ENCODE peak calls at places on chromosomes 2 and 18, in four cellular contexts. One of them, this sample, is unnamed.

GRCh38 chr2:17580319-17580715 is 39.8 kb downstream of the VSNL1 start:
- DNase-seq in neural progenitor cell: no peak
- DNase-seq in tibial artery: no peak
- DNase-seq in heart left ventricle: no peak
- DNase-seq in this sample: no peak

GRCh38 chr18:7221424-7222155 is 9.3 kb upstream of the LRRC30 start:
- DNase-seq in heart left ventricle: peak; percentile 43
- DNase-seq in neural progenitor cell: peak; percentile 91
- DNase-seq in tibial artery: no peak
- DNase-seq in this sample: no peak

GRCh38 chr2:101367508-101367907 is 19.8 kb downstream of the CREG2 start:
- DNase-seq in heart left ventricle: no peak
- DNase-seq in neural progenitor cell: no peak
- DNase-seq in tibial artery: no peak
- DNase-seq in this sample: no peak

GRCh38 chr18:46622451-46622850 is 34.6 kb downstream of the LOXHD1 start:
- DNase-seq in tibial artery: no peak
- DNase-seq in heart left ventricle: no peak
- DNase-seq in neural progenitor cell: no peak
- DNase-seq in this sample: no peak

GRCh38 chr2:118616432-118616831 is 231.0 kb downstream of the EN1 start:
- DNase-seq in tibial artery: no peak
- DNase-seq in neural progenitor cell: no peak
- DNase-seq in heart left ventricle: no peak
- DNase-seq in this sample: no peak

GRCh38 chr2:145599761-145600160 is 1079.8 kb upstream of the ZEB2 start:
- DNase-seq in tibial artery: no peak
- DNase-seq in heart left ventricle: no peak
- DNase-seq in neural progenitor cell: no peak
- DNase-seq in this sample: no peak

GRCh38 chr2:96470636-96471035 is 34.5 kb downstream of the NEURL3 start:
- DNase-seq in heart left ventricle: peak; percentile 54
- DNase-seq in tibial artery: no peak
- DNase-seq in neural progenitor cell: peak; percentile 78
- DNase-seq in this sample: peak; percentile 65

GRCh38 chr18:55395811-55396210 is 192.2 kb downstream of the TCF4 start:
- DNase-seq in tibial artery: no peak
- DNase-seq in heart left ventricle: no peak
- DNase-seq in neural progenitor cell: no peak
- DNase-seq in this sample: no peak

GRCh38 chr2:43524180-43524965 is 71.5 kb downstream of the THADA start:
- DNase-seq in tibial artery: no peak
- DNase-seq in neural progenitor cell: no peak
- DNase-seq in heart left ventricle: no peak
- DNase-seq in this sample: no peak

GRCh38 chr2:138510319-138510718 is 8.7 kb downstream of the SPOPL start:
- DNase-seq in tibial artery: no peak
- DNase-seq in neural progenitor cell: no peak
- DNase-seq in heart left ventricle: no peak
- DNase-seq in this sample: no peak

GRCh38 chr2:231717281-231718180 is 9.2 kb downstream of the PTMA start:
- DNase-seq in heart left ventricle: no peak
- DNase-seq in tibial artery: peak; percentile 62
- DNase-seq in neural progenitor cell: no peak
- DNase-seq in this sample: peak; percentile 80

GRCh38 chr2:240350006-240350355 is 85.5 kb upstream of the GPC1 start:
- DNase-seq in tibial artery: peak; percentile 28
- DNase-seq in neural progenitor cell: no peak
- DNase-seq in heart left ventricle: no peak
- DNase-seq in this sample: no peak

GRCh38 chr2:237744270-237744612 is 54.3 kb upstream of the RBM44 start:
- DNase-seq in neural progenitor cell: no peak
- DNase-seq in heart left ventricle: no peak
- DNase-seq in tibial artery: no peak
- DNase-seq in this sample: no peak

GRCh38 chr2:160087854-160088745 is 25.7 kb upstream of the PLA2R1 start:
- DNase-seq in neural progenitor cell: peak; percentile 20
- DNase-seq in tibial artery: no peak
- DNase-seq in heart left ventricle: no peak
- DNase-seq in this sample: no peak

GRCh38 chr2:231668981-231669380 is 39.3 kb upstream of the PTMA start:
- DNase-seq in tibial artery: no peak
- DNase-seq in neural progenitor cell: no peak
- DNase-seq in heart left ventricle: no peak
- DNase-seq in this sample: no peak

GRCh38 chr18:11043694-11044093 is 105.7 kb downstream of the PIEZO2 start:
- DNase-seq in heart left ventricle: no peak
- DNase-seq in neural progenitor cell: no peak
- DNase-seq in tibial artery: no peak
- DNase-seq in this sample: no peak

GRCh38 chr2:165328272-165328671 is 89.1 kb downstream of the SCN2A start:
- DNase-seq in tibial artery: no peak
- DNase-seq in heart left ventricle: no peak
- DNase-seq in neural progenitor cell: no peak
- DNase-seq in this sample: no peak

GRCh38 chr18:76491801-76492668 is 3.0 kb downstream of the ZNF516 start:
- DNase-seq in tibial artery: no peak
- DNase-seq in neural progenitor cell: peak; percentile 69
- DNase-seq in heart left ventricle: peak; percentile 36
- DNase-seq in this sample: peak; percentile 71

GRCh38 chr2:20339012-20339411 is 11.6 kb downstream of the PUM2 start:
- DNase-seq in neural progenitor cell: no peak
- DNase-seq in tibial artery: no peak
- DNase-seq in heart left ventricle: no peak
- DNase-seq in this sample: no peak

GRCh38 chr2:124024491-124025348 is at the start of gene CNTNAP5:
- DNase-seq in heart left ventricle: peak; percentile 38
- DNase-seq in tibial artery: no peak
- DNase-seq in neural progenitor cell: peak; percentile 95
- DNase-seq in this sample: peak; percentile 65

GRCh38 chr2:149472413-149472812 is 115.2 kb downstream of the MMADHC start:
- DNase-seq in neural progenitor cell: no peak
- DNase-seq in tibial artery: no peak
- DNase-seq in heart left ventricle: no peak
- DNase-seq in this sample: no peak

GRCh38 chr2:149473538-149473937 is 114.0 kb downstream of the MMADHC start:
- DNase-seq in neural progenitor cell: no peak
- DNase-seq in heart left ventricle: no peak
- DNase-seq in tibial artery: no peak
- DNase-seq in this sample: no peak

GRCh38 chr2:149466635-149467034 is 120.9 kb downstream of the MMADHC start:
- DNase-seq in neural progenitor cell: no peak
- DNase-seq in heart left ventricle: no peak
- DNase-seq in tibial artery: no peak
- DNase-seq in this sample: no peak

GRCh38 chr2:149467461-149467860 is 120.1 kb downstream of the MMADHC start:
- DNase-seq in heart left ventricle: no peak
- DNase-seq in neural progenitor cell: no peak
- DNase-seq in tibial artery: no peak
- DNase-seq in this sample: no peak

GRCh38 chr2:149470046-149470445 is 117.5 kb downstream of the MMADHC start:
- DNase-seq in tibial artery: no peak
- DNase-seq in heart left ventricle: no peak
- DNase-seq in neural progenitor cell: no peak
- DNase-seq in this sample: no peak
- H3K4me1 ChIP-seq in tibial artery: no peaks in the 10 kb centered on the region
- H3K4me1 ChIP-seq in heart left ventricle: no peaks in the 10 kb centered on the region
- H3K4me1 ChIP-seq in neural progenitor cell: no peaks in the 10 kb centered on the region
- H3K4me1 ChIP-seq in this sample: no peaks in the 10 kb centered on the region

GRCh38 chr2:235005603-235006259 is 53.9 kb downstream of the SH3BP4 start:
- DNase-seq in neural progenitor cell: peak; percentile 88
- DNase-seq in heart left ventricle: peak; percentile 38
- DNase-seq in tibial artery: peak; percentile 86
- DNase-seq in this sample: no peak
- H3K4me1 ChIP-seq in neural progenitor cell: peaks cover 18% of the 10 kb centered on the region
- H3K4me1 ChIP-seq in heart left ventricle: peaks cover 13% of the 10 kb centered on the region
- H3K4me1 ChIP-seq in tibial artery: no peaks in the 10 kb centered on the region
- H3K4me1 ChIP-seq in this sample: peaks cover 49% of the 10 kb centered on the region

GRCh38 chr18:57793630-57793986 is 9.5 kb downstream of the ATP8B1 start:
- DNase-seq in tibial artery: no peak
- DNase-seq in heart left ventricle: no peak
- DNase-seq in neural progenitor cell: no peak
- DNase-seq in this sample: no peak
- H3K4me1 ChIP-seq in tibial artery: no peaks in the 10 kb centered on the region
- H3K4me1 ChIP-seq in heart left ventricle: peaks cover 22% of the 10 kb centered on the region
- H3K4me1 ChIP-seq in neural progenitor cell: peaks cover 4% of the 10 kb centered on the region
- H3K4me1 ChIP-seq in this sample: peaks cover 43% of the 10 kb centered on the region

DNA sequence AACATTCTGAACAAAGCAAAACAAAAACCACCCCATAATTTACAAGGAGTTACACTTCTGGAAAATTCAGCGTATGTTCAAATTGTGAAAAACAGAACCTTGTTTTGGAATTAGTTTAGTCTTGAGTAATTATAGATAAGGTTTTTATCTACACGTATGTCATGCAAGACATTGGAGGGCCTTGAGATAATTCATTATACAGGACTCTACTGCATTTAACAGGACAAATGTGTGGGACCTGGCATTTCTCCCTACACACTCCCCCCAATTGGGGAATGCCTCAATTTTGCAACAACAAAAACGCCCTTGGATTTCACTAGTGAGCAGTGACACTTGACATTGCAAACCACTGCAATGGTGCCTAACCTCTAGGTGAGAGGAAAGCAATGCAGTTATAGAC is 11.4 kb downstream of the SLC1A4 start:
- DNase-seq in neural progenitor cell: no peak
- DNase-seq in heart left ventricle: no peak
- DNase-seq in tibial artery: no peak
- DNase-seq in this sample: no peak
- H3K4me1 ChIP-seq in neural progenitor cell: no peaks in the 10 kb centered on the region
- H3K4me1 ChIP-seq in heart left ventricle: peaks cover 11% of the 10 kb centered on the region
- H3K4me1 ChIP-seq in tibial artery: no peaks in the 10 kb centered on the region
- H3K4me1 ChIP-seq in this sample: peaks cover 8% of the 10 kb centered on the region

This sample was measured in lower lobe of right lung.